ENCODE peak calls at places on chromosome 10, in ten cellular contexts. I is MM.1S; S is cardiac muscle cell; L is ovary; G is RWPE2; Y is CD8-positive, alpha-beta T cell; P is fibroblast of the aortic adventitia; T is GM12864; H is fibroblast of pulmonary artery; V is stomach. F is an unnamed sample.

GRCh38 chr10:36492590-36493510 is 632.5 kb upstream of the ANKRD30A start:
- DNase-seq in I (no peak), S (no peak), L (no peak), G (no peak), Y (no peak), P (peak), T (no peak), H (peak), V (no peak), F (no peak)

GRCh38 chr10:26214538-26215461 is 1.8 kb upstream of the GAD2 start:
- DNase-seq in I (no peak), S (no peak), L (no peak), G (no peak), Y (no peak), P (no peak), T (no peak), H (no peak), V (no peak), F (no peak)

GRCh38 chr10:11147723-11148122 is 130.1 kb downstream of the CELF2 start:
- DNase-seq in I (peak), S (no peak), L (no peak), G (no peak), Y (peak), P (no peak), T (no peak), H (no peak), V (peak), F (no peak)

GRCh38 chr10:102729090-102730026 is 14.4 kb upstream of the WBP1L start:
- DNase-seq in I (peak), S (peak), L (peak), G (no peak), Y (peak), P (peak), T (no peak), H (peak), V (peak), F (peak)

GRCh38 chr10:133008196-133008595 is 65.8 kb upstream of the CFAP46 start:
- DNase-seq in I (no peak), S (no peak), L (no peak), G (no peak), Y (no peak), P (no peak), T (no peak), H (no peak), V (no peak), F (no peak)

GRCh38 chr10:110502072-110502845 is 4.6 kb downstream of the DUSP5 start:
- DNase-seq in I (peak), S (no peak), L (no peak), G (no peak), Y (no peak), P (no peak), T (no peak), H (peak), V (no peak), F (no peak)

GRCh38 chr10:42933454-42934340 is 143.2 kb upstream of the RET start:
- DNase-seq in I (no peak), S (peak), L (no peak), G (no peak), Y (peak), P (peak), T (no peak), H (peak), V (peak), F (no peak)

GRCh38 chr10:107631876-107632275 is 467.4 kb upstream of the SORCS1 start:
- DNase-seq in I (no peak), S (no peak), L (no peak), G (no peak), Y (no peak), P (no peak), T (no peak), H (no peak), V (no peak), F (no peak)

GRCh38 chr10:49592726-49593563 is 17.2 kb upstream of the SLC18A3 start:
- DNase-seq in I (peak), S (peak), L (no peak), G (no peak), Y (peak), P (peak), T (no peak), H (peak), V (peak), F (peak)

GRCh38 chr10:127614484-127614883 is 65.4 kb downstream of the NPS start:
- DNase-seq in I (no peak), S (no peak), L (no peak), G (no peak), Y (no peak), P (no peak), T (no peak), H (no peak), V (no peak), F (no peak)

GRCh38 chr10:126387041-126387908 is 1.0 kb downstream of the ADAM12 start:
- DNase-seq in I (no peak), S (peak), L (peak), G (no peak), Y (no peak), P (peak), T (no peak), H (peak), V (peak), F (peak)
- TF ChIP-seq CTCF in I (peak), S (peak), L (peak), G (peak), Y (no peak), P (peak), T (no peak), H (peak), V (peak), F (peak)

GRCh38 chr10:4241724-4242345 is 456.8 kb upstream of the KLF6 start:
- DNase-seq in I (no peak), S (peak), L (no peak), G (no peak), Y (no peak), P (peak), T (no peak), H (peak), V (no peak), F (peak)
- H3K4me3 ChIP-seq in I (peak), S (no peak), L (peak), G (no peak), Y (no peak), P (peak), T (no peak), H (peak), V (peak), F (peak)

DNA sequence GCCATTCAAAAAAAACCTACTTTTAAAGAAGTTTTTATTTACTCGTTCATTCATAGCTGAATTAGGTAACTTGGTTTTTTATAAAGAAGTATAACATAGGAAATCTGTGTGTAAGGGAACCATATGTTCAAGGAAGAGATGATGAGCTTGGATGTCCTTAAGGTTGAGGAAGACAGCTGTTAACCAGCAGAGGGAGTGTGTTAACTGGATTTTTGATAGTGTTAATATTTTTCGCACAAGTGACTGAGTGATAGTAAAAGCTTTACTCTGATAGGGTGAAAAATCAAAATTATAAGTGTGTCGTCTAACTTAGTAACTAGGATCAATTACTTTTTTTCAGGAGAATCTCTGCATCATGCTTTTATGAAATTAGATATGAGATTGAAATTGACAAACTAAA is 134.7 kb downstream of the ARL5B start:
- DNase-seq in I (peak), S (peak), L (no peak), G (no peak), Y (no peak), P (peak), T (no peak), H (peak), V (no peak), F (peak)
- TF ChIP-seq CTCF in I (peak), S (peak), L (no peak), G (peak), Y (no peak), P (peak), T (no peak), H (peak), V (no peak), F (peak)

GRCh38 chr10:122127943-122128342 is 139.0 kb downstream of the TACC2 start:
- DNase-seq in I (peak), S (peak), L (no peak), G (no peak), Y (no peak), P (no peak), T (no peak), H (no peak), V (no peak), F (peak)
- H3K4me3 ChIP-seq in I (no peak), S (no peak), L (peak), G (no peak), Y (no peak), P (no peak), T (no peak), H (peak), V (no peak), F (peak)

GRCh38 chr10:6843477-6843876 is 263.4 kb upstream of the PRKCQ start:
- DNase-seq in I (peak), S (no peak), L (no peak), G (no peak), Y (no peak), P (no peak), T (no peak), H (peak), V (no peak), F (no peak)
- TF ChIP-seq CTCF in I (peak), S (no peak), L (no peak), G (no peak), Y (no peak), P (peak), T (peak), H (no peak), V (no peak), F (no peak)

GRCh38 chr10:356452-356851 is 221.2 kb downstream of the ZMYND11 start:
- DNase-seq in I (no peak), S (no peak), L (no peak), G (no peak), Y (no peak), P (no peak), T (no peak), H (no peak), V (no peak), F (no peak)
- H3K4me3 ChIP-seq in I (no peak), S (no peak), L (no peak), G (no peak), Y (no peak), P (no peak), T (no peak), H (no peak), V (no peak), F (no peak)

GRCh38 chr10:78028438-78029293 is 649 bp downstream of the POLR3A start:
- DNase-seq in I (peak), S (peak), L (no peak), G (no peak), Y (peak), P (peak), T (no peak), H (peak), V (no peak), F (peak)
- TF ChIP-seq CTCF in I (no peak), S (no peak), L (no peak), G (no peak), Y (no peak), P (no peak), T (no peak), H (no peak), V (no peak), F (no peak)

F was measured in fibroblast of villous mesenchyme.